ENCODE peak calls at places on chromosome 22, in ten cellular contexts. Z is H9, A is pancreas, P is IMR-90, T is esophagus squamous epithelium, U is type B pancreatic cell, K is BJ, W is bronchial epithelial cell, Y is GM13977, G is lung. M is an unnamed sample.

GRCh38 chr22:44369241-44369652 is 56.5 kb upstream of the SHISAL1 start:
- DNase-seq in Z (peak; percentile 79), A (no peak), P (no peak), T (no peak), U (no peak), K (no peak), W (no peak), Y (no peak), G (no peak), M (peak; percentile 38)

GRCh38 chr22:22422629-22423112 is 85.9 kb downstream of the ZNF280B start:
- DNase-seq in Z (peak; percentile 63), A (peak; percentile 32), P (peak; percentile 48), T (peak; percentile 40), U (no peak), K (no peak), W (peak; percentile 46), Y (peak; percentile 80), G (peak; percentile 46), M (peak; percentile 92)

GRCh38 chr22:39341179-39341578 is 8.6 kb upstream of the SYNGR1 start:
- DNase-seq in Z (no peak), A (no peak), P (no peak), T (no peak), U (no peak), K (no peak), W (no peak), Y (no peak), G (no peak), M (no peak)

GRCh38 chr22:29674121-29674520 is 45.7 kb upstream of the CABP7 start:
- DNase-seq in Z (no peak), A (no peak), P (no peak), T (no peak), U (no peak), K (no peak), W (no peak), Y (no peak), G (no peak), M (no peak)

GRCh38 chr22:44018594-44018993 is 5.5 kb upstream of the PARVB start:
- DNase-seq in Z (no peak), A (no peak), P (no peak), T (no peak), U (no peak), K (no peak), W (no peak), Y (no peak), G (no peak), M (no peak)

GRCh38 chr22:24165673-24166072 is 15.6 kb upstream of the SUSD2 start:
- DNase-seq in Z (no peak), A (no peak), P (peak; percentile 53), T (no peak), U (no peak), K (no peak), W (peak; percentile 64), Y (no peak), G (no peak), M (no peak)

GRCh38 chr22:45731798-45732495 is 60.3 kb downstream of the ATXN10 start:
- DNase-seq in Z (no peak), A (no peak), P (peak; percentile 47), T (no peak), U (no peak), K (no peak), W (peak; percentile 53), Y (no peak), G (no peak), M (no peak)

GRCh38 chr22:44272330-44272729 is 40.4 kb downstream of the SHISAL1 start:
- DNase-seq in Z (no peak), A (no peak), P (no peak), T (no peak), U (no peak), K (no peak), W (no peak), Y (no peak), G (no peak), M (no peak)

GRCh38 chr22:48554893-48555552 is 1272.7 kb downstream of the BRD1 start:
- DNase-seq in Z (peak; percentile 68), A (no peak), P (no peak), T (no peak), U (no peak), K (no peak), W (no peak), Y (no peak), G (no peak), M (peak; percentile 48)

GRCh38 chr22:49300951-49301397 is 526.7 kb downstream of the BRD1 start:
- DNase-seq in Z (peak; percentile 10), A (no peak), P (no peak), T (no peak), U (peak; percentile 63), K (no peak), W (no peak), Y (no peak), G (no peak), M (no peak)

GRCh38 chr22:21099578-21099977 is 53.8 kb downstream of the LRRC74B start:
- DNase-seq in Z (no peak), A (no peak), P (no peak), T (no peak), U (no peak), K (no peak), W (no peak), Y (no peak), G (no peak), M (no peak)

GRCh38 chr22:21100149-21101032 is 54.6 kb downstream of the LRRC74B start:
- DNase-seq in Z (no peak), A (no peak), P (peak; percentile 38), T (no peak), U (no peak), K (no peak), W (no peak), Y (no peak), G (no peak), M (no peak)

GRCh38 chr22:21094911-21095772 is 49.4 kb downstream of the LRRC74B start:
- DNase-seq in Z (no peak), A (no peak), P (no peak), T (no peak), U (no peak), K (no peak), W (no peak), Y (no peak), G (no peak), M (no peak)

GRCh38 chr22:21095773-21096107 is 50.0 kb downstream of the LRRC74B start:
- DNase-seq in Z (no peak), A (no peak), P (no peak), T (no peak), U (no peak), K (no peak), W (no peak), Y (no peak), G (no peak), M (no peak)

DNA sequence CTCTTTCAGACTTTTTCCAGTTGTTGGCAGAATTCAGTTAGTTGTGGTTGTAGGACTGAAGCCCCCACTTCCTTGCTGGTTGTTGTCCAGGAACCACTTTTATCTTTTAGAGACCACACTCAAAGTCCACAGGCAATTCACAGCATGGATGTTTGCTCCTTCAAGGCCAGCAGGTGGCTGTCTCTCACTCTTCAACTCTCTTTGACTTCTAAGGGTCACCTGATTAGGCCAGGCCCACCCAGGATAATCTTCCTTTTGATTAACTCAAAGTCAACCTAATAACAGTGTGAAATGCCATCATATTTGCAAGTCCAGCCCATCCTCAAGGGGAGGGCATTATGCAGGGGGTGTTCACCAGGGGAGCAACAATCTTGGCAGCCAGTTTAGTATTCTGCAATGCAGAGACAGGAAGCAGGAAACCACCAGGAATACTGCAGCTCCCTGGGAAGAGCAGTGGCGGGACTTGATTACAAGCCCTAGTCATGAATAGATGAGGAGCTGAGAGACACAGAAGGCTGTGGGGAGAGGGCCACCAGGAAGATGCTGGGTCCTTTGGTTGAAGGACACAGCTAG is 52.4 kb downstream of the LRRC74B start:
- DNase-seq in Z (peak; percentile 19), A (no peak), P (no peak), T (no peak), U (no peak), K (no peak), W (no peak), Y (no peak), G (peak; percentile 11), M (no peak)
- TF ChIP-seq CTCF in Z (peak; percentile 32), A (no peak), P (no peak), T (no peak), U (no peak), K (no peak), W (no peak), Y (no peak), G (no peak), M (no peak)

DNA sequence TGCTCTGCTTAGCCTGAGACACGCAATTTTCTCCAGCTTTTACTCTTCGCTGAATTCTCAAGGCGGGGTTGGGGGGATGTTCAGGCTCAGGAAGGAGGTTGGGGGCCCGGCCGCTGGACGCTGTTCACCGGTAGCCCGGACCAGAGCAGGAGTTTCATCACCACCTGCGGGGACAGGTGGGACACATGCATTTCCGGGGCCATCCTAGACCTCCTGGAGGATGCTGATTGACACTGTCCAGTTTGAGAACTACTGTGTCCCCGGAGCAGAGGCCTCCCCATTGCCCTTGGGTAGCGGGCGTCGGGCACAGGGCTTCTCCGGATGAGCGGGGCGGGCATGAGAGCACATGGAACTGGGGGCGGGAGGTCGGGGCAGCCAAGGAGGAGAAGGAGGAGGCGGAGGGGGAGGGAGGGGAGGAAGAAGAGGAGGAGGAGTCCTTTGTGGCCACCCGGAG is 144.0 kb upstream of the GRK3 start:
- DNase-seq in Z (no peak), A (no peak), P (no peak), T (no peak), U (no peak), K (no peak), W (no peak), Y (no peak), G (no peak), M (no peak)
- TF ChIP-seq CTCF in Z (no peak), A (no peak), P (no peak), T (no peak), U (no peak), K (no peak), W (no peak), Y (no peak), G (no peak), M (no peak)

GRCh38 chr22:18091916-18092526 is 14.2 kb downstream of the PEX26 start:
- DNase-seq in Z (no peak), A (peak; percentile 73), P (peak; percentile 43), T (no peak), U (no peak), K (no peak), W (no peak), Y (no peak), G (peak; percentile 38), M (no peak)
- TF ChIP-seq CTCF in Z (no peak), A (no peak), P (no peak), T (peak; percentile 25), U (no peak), K (no peak), W (no peak), Y (no peak), G (no peak), M (no peak)

GRCh38 chr22:31040542-31041398 is 40.3 kb upstream of the SMTN start:
- DNase-seq in Z (no peak), A (no peak), P (no peak), T (no peak), U (no peak), K (no peak), W (no peak), Y (no peak), G (no peak), M (no peak)

GRCh38 chr22:31039393-31039792 is 41.7 kb upstream of the SMTN start:
- DNase-seq in Z (no peak), A (no peak), P (peak; percentile 80), T (no peak), U (no peak), K (peak; percentile 71), W (no peak), Y (no peak), G (no peak), M (no peak)

GRCh38 chr22:31038686-31039085 is 42.4 kb upstream of the SMTN start:
- DNase-seq in Z (no peak), A (no peak), P (no peak), T (no peak), U (no peak), K (no peak), W (no peak), Y (no peak), G (no peak), M (no peak)

GRCh38 chr22:31036671-31037550 is 44.2 kb upstream of the SMTN start:
- DNase-seq in Z (no peak), A (no peak), P (peak; percentile 53), T (no peak), U (no peak), K (peak; percentile 83), W (peak; percentile 61), Y (no peak), G (no peak), M (no peak)
- TF ChIP-seq CTCF in Z (no peak), A (no peak), P (peak; percentile 24), T (peak; percentile 14), U (no peak), K (peak; percentile 30), W (peak; percentile 21), Y (no peak), G (no peak), M (no peak)